ENCODE peak calls at places on chromosome 14, in four cellular contexts. E is activated T-cell treated with anti-CD3 and anti-CD28 coated beads for 48 hours, K is iris pigment epithelial cell, R is NCI-H345. H is an unnamed sample.

GRCh38 chr14:66082009-66082408 is 404.2 kb upstream of the CCDC196 start:
- DNase-seq in E (no peak), K (no peak), R (no peak), H (no peak)

GRCh38 chr14:52023518-52023917 is 34.2 kb downstream of the RTRAF start:
- DNase-seq in E (no peak), K (peak; percentile 82), R (no peak), H (no peak)

GRCh38 chr14:70907172-70907995 is at the start of gene PCNX1:
- DNase-seq in E (peak; percentile 87), K (peak; percentile 85), R (peak; percentile 82), H (peak; percentile 97)

GRCh38 chr14:100439781-100440180 is 116.6 kb downstream of the SLC25A47 start:
- DNase-seq in E (no peak), K (no peak), R (no peak), H (no peak)

GRCh38 chr14:20618328-20618749 is 23.2 kb downstream of the OR6S1 start:
- DNase-seq in E (no peak), K (no peak), R (no peak), H (no peak)

GRCh38 chr14:70698288-70698687 is 56.6 kb downstream of the TTC9 start:
- DNase-seq in E (no peak), K (peak; percentile 34), R (no peak), H (peak; percentile 41)

GRCh38 chr14:23379331-23380196 is 2.7 kb downstream of the CMTM5 start:
- DNase-seq in E (peak; percentile 56), K (peak; percentile 23), R (peak; percentile 59), H (peak; percentile 79)

GRCh38 chr14:81625343-81625742 is 91.7 kb upstream of the SEL1L start:
- DNase-seq in E (no peak), K (peak; percentile 21), R (peak; percentile 28), H (peak; percentile 46)

GRCh38 chr14:104880584-104881210 is 15.6 kb downstream of the CEP170B start:
- DNase-seq in E (no peak), K (no peak), R (no peak), H (no peak)

GRCh38 chr14:59246566-59246965 is 58.1 kb downstream of the DAAM1 start:
- DNase-seq in E (no peak), K (no peak), R (no peak), H (no peak)

GRCh38 chr14:23626946-23627345 is 9.2 kb upstream of the DHRS2 start:
- DNase-seq in E (no peak), K (no peak), R (no peak), H (no peak)

GRCh38 chr14:67650161-67650560 is 24.3 kb downstream of the VTI1B start:
- DNase-seq in E (no peak), K (no peak), R (no peak), H (no peak)

GRCh38 chr14:100384819-100385813 is 62.0 kb downstream of the SLC25A47 start:
- DNase-seq in E (no peak), K (peak; percentile 81), R (peak; percentile 41), H (peak; percentile 76)

GRCh38 chr14:105474478-105475268 is at the start of gene CRIP2:
- DNase-seq in E (no peak), K (peak; percentile 40), R (peak; percentile 80), H (peak; percentile 83)

GRCh38 chr14:81164167-81164774 is 56.5 kb downstream of the GTF2A1 start:
- DNase-seq in E (peak; percentile 60), K (peak; percentile 75), R (peak; percentile 70), H (peak; percentile 73)

GRCh38 chr14:104780513-104781030 is 15.0 kb downstream of the AKT1 start:
- DNase-seq in E (no peak), K (no peak), R (no peak), H (no peak)

GRCh38 chr14:60506462-60506984 is 2.4 kb upstream of the SIX6 start:
- DNase-seq in E (no peak), K (no peak), R (no peak), H (no peak)

GRCh38 chr14:100325231-100325632 is 2.1 kb downstream of the SLC25A47 start:
- DNase-seq in E (no peak), K (no peak), R (no peak), H (no peak)

GRCh38 chr14:103854017-103854808 is 6.8 kb upstream of the PPP1R13B start:
- DNase-seq in E (no peak), K (no peak), R (no peak), H (no peak)